ENCODE peak calls at places on chromosomes 5 and 9, in eight cellular contexts. I is trophoblast cell, B is brain microvascular endothelial cell, H is lower lobe of right lung, W is A549, E is lung, V is upper lobe of right lung, M is astrocyte. K is an unnamed sample.

GRCh38 chr9:99511723-99512122 is 289.6 kb downstream of the SEC61B start:
- DNase-seq in E (no peak), V (no peak), H (no peak), W (no peak), M (no peak), B (no peak), I (no peak), K (no peak)

GRCh38 chr5:142972064-142972463 is 201.9 kb downstream of the ARHGAP26 start:
- DNase-seq in E (no peak), M (no peak), I (no peak), W (no peak), B (no peak), V (no peak), H (no peak), K (no peak)

GRCh38 chr9:2403701-2404100 is 217.9 kb upstream of the VLDLR start:
- DNase-seq in H (no peak), E (no peak), W (no peak), B (no peak), M (no peak), V (no peak), I (no peak), K (no peak)

GRCh38 chr5:140312067-140312790 is 9.3 kb upstream of the PFDN1 start:
- DNase-seq in H (no peak), B (peak; percentile 97), V (no peak), W (peak; percentile 26), E (no peak), I (no peak), M (peak; percentile 98), K (no peak)

GRCh38 chr5:137058089-137058488 is 441.0 kb downstream of the SPOCK1 start:
- DNase-seq in V (no peak), W (no peak), E (no peak), B (no peak), I (no peak), M (no peak), H (no peak), K (no peak)

GRCh38 chr9:136685792-136686533 is 1.3 kb downstream of the AGPAT2 start:
- DNase-seq in E (no peak), H (no peak), M (no peak), V (no peak), B (no peak), W (no peak), I (no peak), K (no peak)

GRCh38 chr9:126109575-126109974 is 217.1 kb upstream of the MVB12B start:
- DNase-seq in E (no peak), H (no peak), V (peak; percentile 13), B (no peak), W (no peak), I (no peak), M (no peak), K (no peak)

GRCh38 chr5:55737793-55738192 is at the start of gene DDX4:
- DNase-seq in I (no peak), V (no peak), M (no peak), W (no peak), E (no peak), B (no peak), H (no peak), K (no peak)

GRCh38 chr9:128523199-128523925 is 18.8 kb downstream of the GLE1 start:
- DNase-seq in V (no peak), H (no peak), M (peak; percentile 29), E (no peak), I (no peak), B (peak; percentile 32), W (no peak), K (no peak)

GRCh38 chr9:121684381-121685145 is 33.1 kb downstream of the DAB2IP start:
- DNase-seq in I (no peak), M (no peak), W (peak; percentile 37), E (no peak), V (peak; percentile 80), H (peak; percentile 64), B (no peak), K (peak; percentile 14)

GRCh38 chr5:127290946-127291763 is 559 bp downstream of the MEGF10 start:
- DNase-seq in H (no peak), I (no peak), E (no peak), M (no peak), V (no peak), B (no peak), W (no peak), K (no peak)

GRCh38 chr5:177043958-177044357 is 21.5 kb downstream of the ZNF346 start:
- DNase-seq in H (no peak), M (no peak), B (no peak), V (no peak), E (no peak), W (no peak), I (no peak), K (no peak)

GRCh38 chr5:122965111-122965510 is 71.4 kb downstream of the PPIC start:
- DNase-seq in M (no peak), V (no peak), W (no peak), B (no peak), I (no peak), E (no peak), H (no peak), K (no peak)

GRCh38 chr9:81479573-81479972 is 209.8 kb downstream of the TLE1 start:
- DNase-seq in V (no peak), H (no peak), E (no peak), B (no peak), M (no peak), W (no peak), I (no peak), K (no peak)

GRCh38 chr9:81522721-81523551 is 166.4 kb downstream of the TLE1 start:
- DNase-seq in V (no peak), H (no peak), I (peak; percentile 63), W (peak; percentile 68), M (peak; percentile 42), B (peak; percentile 59), E (no peak), K (no peak)

GRCh38 chr5:6714221-6715041 is 1.2 kb downstream of the TENT4A start:
- DNase-seq in V (peak; percentile 76), W (peak; percentile 16), E (peak; percentile 29), B (no peak), M (no peak), I (no peak), H (peak; percentile 65), K (no peak)

GRCh38 chr5:119269061-119269579 is 86.7 kb upstream of the TNFAIP8 start:
- DNase-seq in W (peak; percentile 53), V (peak; percentile 70), E (peak; percentile 31), M (peak; percentile 28), I (peak; percentile 33), H (peak; percentile 58), B (peak; percentile 12), K (no peak)

GRCh38 chr5:180250329-180250728 is 41.3 kb upstream of the RASGEF1C start:
- DNase-seq in W (no peak), E (no peak), B (no peak), H (no peak), M (no peak), V (no peak), I (no peak), K (no peak)

DNA sequence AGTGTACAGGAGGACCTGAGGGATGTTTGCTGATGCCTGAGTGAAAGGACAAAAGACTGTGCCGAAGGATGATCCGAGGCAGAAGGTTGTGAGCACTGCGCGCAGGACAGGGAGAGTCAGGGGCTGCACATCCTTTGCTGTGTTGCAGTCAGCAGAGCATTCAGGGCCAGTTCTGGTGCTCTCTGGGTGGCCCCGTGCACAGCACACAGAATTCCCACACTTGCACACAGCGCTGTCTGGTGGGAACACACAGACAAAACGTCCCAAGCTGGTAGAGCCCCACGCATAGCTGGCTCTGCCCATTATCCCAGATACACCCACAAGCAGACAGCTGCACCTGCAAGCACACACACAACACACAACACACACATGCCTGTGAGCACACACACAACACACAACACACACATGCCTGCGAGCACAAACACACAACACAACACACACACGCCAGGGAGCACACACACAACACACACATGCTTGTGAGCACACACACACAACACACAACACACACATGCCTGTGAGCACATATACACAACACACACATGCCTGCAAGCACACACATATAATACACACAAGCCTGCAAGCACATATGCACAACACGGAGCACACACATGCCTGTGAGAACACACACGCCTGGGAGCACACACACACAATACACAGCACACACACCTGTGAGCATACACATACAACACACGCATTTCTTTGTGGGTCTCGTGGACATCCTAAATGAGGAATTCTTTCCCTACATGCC is 74.4 kb downstream of the FGF18 start:
- DNase-seq in H (no peak), E (no peak), W (no peak), B (no peak), I (no peak), M (no peak), V (no peak), K (no peak)
- H3K27ac ChIP-seq in H (peak overlapping the region; percentile 65), E (no peak overlapping the region), W (no peak overlapping the region), B (no peak overlapping the region), I (peak overlapping the region; percentile 30), M (no peak overlapping the region), V (peak overlapping the region; percentile 67), K (no peak overlapping the region)

DNA sequence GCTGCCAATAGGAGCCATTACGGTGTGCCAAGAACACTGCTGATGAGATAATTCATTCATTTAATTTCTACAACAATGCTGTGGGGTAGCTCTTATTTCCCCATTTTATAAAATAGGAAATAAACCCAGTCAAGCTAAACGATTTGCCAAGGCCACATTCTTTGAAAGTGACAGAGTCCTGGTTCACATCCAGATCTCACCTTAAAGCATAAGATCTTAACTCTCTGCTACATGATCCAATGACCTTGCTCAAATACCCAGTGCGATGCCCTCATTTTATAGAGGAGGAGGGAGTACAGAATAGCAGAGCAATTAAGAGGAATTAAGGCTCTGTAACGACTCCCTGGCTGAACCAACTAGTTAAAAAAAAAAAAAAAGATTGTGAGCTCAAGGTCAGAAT is 5.0 kb downstream of the PDE6A start:
- DNase-seq in H (no peak), I (peak; percentile 16), E (no peak), B (no peak), V (no peak), W (peak; percentile 29), M (no peak), K (no peak)
- H3K27ac ChIP-seq in H (no peak overlapping the region), I (no peak overlapping the region), E (no peak overlapping the region), B (peak overlapping the region; percentile 44), V (no peak overlapping the region), W (peak overlapping the region; percentile 85), M (peak overlapping the region; percentile 84), K (no peak overlapping the region)

DNA sequence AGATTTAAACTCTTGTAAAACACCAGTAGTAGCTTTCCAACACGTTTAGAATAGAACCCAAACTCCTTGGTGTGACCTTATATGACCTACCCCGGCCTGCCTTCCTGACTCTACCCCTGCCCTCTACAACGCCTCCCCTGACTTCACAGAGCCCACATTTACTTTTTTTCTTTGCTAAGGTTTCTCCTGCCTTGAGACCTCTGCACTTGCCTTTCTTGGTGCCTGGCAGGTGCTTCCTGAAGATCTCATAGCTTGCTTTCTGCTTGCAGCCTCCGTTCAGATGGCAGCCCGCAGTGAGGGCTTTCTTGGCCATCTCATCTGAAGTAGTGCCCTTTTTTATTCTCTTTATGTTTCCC is 24.3 kb downstream of the NUP214 start:
- DNase-seq in B (no peak), H (no peak), W (no peak), I (no peak), E (no peak), V (no peak), M (no peak), K (no peak)
- H3K27ac ChIP-seq in B (no peak overlapping the region), H (no peak overlapping the region), W (no peak overlapping the region), I (no peak overlapping the region), E (no peak overlapping the region), V (no peak overlapping the region), M (no peak overlapping the region), K (no peak overlapping the region)

DNA sequence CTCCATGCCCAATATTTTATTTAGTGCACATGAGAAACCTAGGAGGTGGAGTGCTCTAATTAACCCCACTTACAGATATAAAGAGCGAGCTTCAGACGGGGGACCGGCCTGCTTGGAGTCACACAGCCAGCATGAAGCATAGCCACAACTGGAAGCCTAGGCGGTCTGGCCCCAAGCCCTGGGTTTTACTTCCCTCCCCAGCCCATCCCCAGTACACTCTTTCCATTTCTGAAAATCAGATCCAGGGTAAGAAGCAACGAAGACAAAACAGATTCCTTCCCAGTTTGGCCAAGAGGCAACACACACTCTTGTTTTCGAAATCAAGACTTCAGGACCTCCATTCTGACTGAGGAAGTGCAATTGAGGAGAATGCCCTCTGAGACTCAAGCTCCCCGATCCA is 27.1 kb downstream of the KCNMB1 start:
- DNase-seq in M (no peak), W (no peak), E (no peak), B (no peak), H (no peak), V (no peak), I (no peak), K (no peak)
- H3K27ac ChIP-seq in M (no peak overlapping the region), W (no peak overlapping the region), E (no peak overlapping the region), B (no peak overlapping the region), H (peak overlapping the region; percentile 53), V (no peak overlapping the region), I (no peak overlapping the region), K (peak overlapping the region; percentile 6)